ENCODE peak calls at places on chromosomes 2 and 18, in nine cellular contexts. N, B, M, P, T, K, Z, V and W are unnamed samples.

GRCh38 chr2:216849987-216850386 is 9.9 kb downstream of the TNP1 start:
- DNase-seq in N (no peak), B (peak), M (no peak), K (no peak), T (no peak), V (no peak), P (peak), Z (no peak), W (no peak)

GRCh38 chr2:240229603-240230423 is 89.4 kb upstream of the OTOS start:
- DNase-seq in V (peak), T (no peak), N (no peak), B (no peak), K (no peak), Z (no peak), M (no peak), P (peak), W (no peak)

GRCh38 chr18:22872894-22873537 is 60.1 kb upstream of the RBBP8 start:
- DNase-seq in P (no peak), B (no peak), V (no peak), Z (no peak), N (no peak), K (no peak), M (no peak), T (no peak), W (no peak)

GRCh38 chr18:38420611-38421010 is 855.0 kb upstream of the CELF4 start:
- DNase-seq in P (no peak), Z (no peak), B (no peak), K (no peak), M (no peak), T (no peak), V (no peak), N (no peak), W (no peak)

GRCh38 chr2:8086796-8087479 is 594.9 kb upstream of the ID2 start:
- DNase-seq in B (no peak), K (peak), N (peak), T (no peak), M (no peak), V (no peak), P (peak), Z (no peak), W (peak)

GRCh38 chr2:158501301-158501700 is 44.5 kb downstream of the PKP4 start:
- DNase-seq in B (no peak), N (no peak), V (no peak), Z (no peak), P (no peak), T (no peak), K (no peak), M (no peak), W (no peak)

GRCh38 chr2:234879671-234880455 is 72.0 kb upstream of the SH3BP4 start:
- DNase-seq in P (peak), V (no peak), N (no peak), K (peak), M (no peak), B (peak), T (no peak), Z (no peak), W (no peak)

GRCh38 chr2:108612514-108613183 is 78.4 kb downstream of the LIMS1 start:
- DNase-seq in P (peak), V (no peak), T (peak), K (no peak), M (peak), B (peak), N (no peak), Z (peak), W (no peak)

GRCh38 chr2:76749858-76750257 is 772.3 kb downstream of the LRRTM4 start:
- DNase-seq in N (no peak), V (no peak), K (no peak), B (no peak), P (no peak), Z (no peak), M (no peak), T (no peak), W (no peak)

GRCh38 chr2:169711751-169712509 is 17.7 kb downstream of the PHOSPHO2 start:
- DNase-seq in P (no peak), K (no peak), M (no peak), N (no peak), V (peak), T (no peak), Z (no peak), B (peak), W (no peak)

GRCh38 chr2:169035887-169036286 is 4.8 kb upstream of the ABCB11 start:
- DNase-seq in K (no peak), Z (no peak), V (no peak), B (no peak), P (no peak), T (no peak), N (no peak), M (no peak), W (no peak)

GRCh38 chr2:29281086-29281485 is 165.9 kb downstream of the CLIP4 start:
- DNase-seq in B (no peak), Z (no peak), T (no peak), V (no peak), M (no peak), P (no peak), N (no peak), K (no peak), W (no peak)

GRCh38 chr2:29910960-29911359 is 10.4 kb downstream of the ALK start:
- DNase-seq in N (no peak), K (no peak), B (no peak), T (no peak), V (no peak), M (no peak), Z (no peak), P (no peak), W (no peak)

GRCh38 chr2:109144721-109145120 is 15.7 kb downstream of the SH3RF3 start:
- DNase-seq in P (no peak), M (no peak), V (no peak), B (no peak), Z (no peak), K (no peak), N (no peak), T (peak), W (no peak)

GRCh38 chr2:9463698-9464034 is 10.7 kb upstream of the IAH1 start:
- DNase-seq in K (no peak), V (no peak), B (no peak), M (no peak), Z (no peak), P (no peak), N (no peak), T (no peak), W (no peak)

GRCh38 chr18:61335737-61336555 is 2.7 kb downstream of the CDH20 start:
- DNase-seq in V (no peak), N (no peak), P (no peak), Z (no peak), K (no peak), M (no peak), T (no peak), B (no peak), W (no peak)

GRCh38 chr2:159617651-159618050 is 1.3 kb upstream of the BAZ2B start:
- DNase-seq in P (no peak), V (peak), N (no peak), T (no peak), Z (no peak), K (no peak), M (no peak), B (no peak), W (no peak)

GRCh38 chr2:144515694-144516416 is 4.1 kb downstream of the ZEB2 start:
- DNase-seq in N (no peak), K (no peak), B (peak), M (no peak), Z (no peak), P (no peak), V (no peak), T (peak), W (no peak)

GRCh38 chr2:230893881-230894781 is 29.4 kb downstream of the ITM2C start:
- DNase-seq in T (no peak), K (no peak), V (peak), M (no peak), B (no peak), P (no peak), N (no peak), Z (no peak), W (no peak)

GRCh38 chr2:209687261-209687660 is 84.4 kb upstream of the UNC80 start:
- DNase-seq in P (peak), Z (no peak), B (no peak), N (no peak), T (no peak), K (peak), V (no peak), M (no peak), W (no peak)

GRCh38 chr2:186498834-186499233 is 12.8 kb downstream of the ZC3H15 start:
- DNase-seq in N (no peak), V (no peak), Z (no peak), B (no peak), P (no peak), K (no peak), T (no peak), M (no peak), W (no peak)

GRCh38 chr2:71455741-71456569 is 2.6 kb downstream of the DYSF start:
- DNase-seq in N (no peak), T (no peak), K (no peak), Z (peak), M (no peak), P (no peak), B (no peak), V (no peak), W (no peak)

GRCh38 chr18:36828630-36829361 is at the start of the genes KIAA1328 and TPGS2:
- DNase-seq in V (peak), M (peak), T (peak), P (peak), Z (peak), K (no peak), N (no peak), B (peak), W (peak)

GRCh38 chr18:39786477-39786876 is 2168.6 kb upstream of the PIK3C3 start:
- DNase-seq in B (no peak), K (no peak), Z (no peak), V (no peak), T (no peak), P (peak), N (no peak), M (no peak), W (no peak)

GRCh38 chr2:238512247-238512867 is 85.6 kb downstream of the ASB1 start:
- DNase-seq in P (no peak), B (no peak), N (no peak), V (no peak), K (no peak), T (no peak), M (no peak), Z (no peak), W (no peak)

GRCh38 chr2:238510911-238511613 is 84.3 kb downstream of the ASB1 start:
- DNase-seq in M (no peak), Z (no peak), T (peak), N (no peak), B (no peak), K (no peak), P (no peak), V (no peak), W (no peak)

GRCh38 chr2:238515411-238515810 is 88.7 kb downstream of the ASB1 start:
- DNase-seq in K (no peak), N (no peak), V (no peak), P (no peak), Z (no peak), B (no peak), T (no peak), M (no peak), W (peak)

GRCh38 chr2:238511614-238511950 is 84.9 kb downstream of the ASB1 start:
- DNase-seq in M (no peak), B (no peak), N (no peak), K (no peak), T (no peak), Z (no peak), P (no peak), V (no peak), W (no peak)

GRCh38 chr2:238513346-238513745 is 86.6 kb downstream of the ASB1 start:
- DNase-seq in P (peak), N (peak), T (no peak), V (peak), K (no peak), Z (peak), B (peak), M (no peak), W (no peak)
- TF ChIP-seq CTCF in P (peak), N (peak), T (peak), V (no peak), K (peak), Z (no peak), B (peak), M (no peak), W (peak)

GRCh38 chr18:21389903-21390302 is 147.9 kb downstream of the GREB1L start:
- DNase-seq in T (no peak), V (no peak), Z (no peak), K (peak), N (no peak), B (no peak), P (peak), M (no peak), W (no peak)
- H3K4me3 ChIP-seq in T (no peak), V (no peak), Z (no peak), K (no peak), N (no peak), B (no peak), P (no peak), M (no peak), W (no peak)

DNA sequence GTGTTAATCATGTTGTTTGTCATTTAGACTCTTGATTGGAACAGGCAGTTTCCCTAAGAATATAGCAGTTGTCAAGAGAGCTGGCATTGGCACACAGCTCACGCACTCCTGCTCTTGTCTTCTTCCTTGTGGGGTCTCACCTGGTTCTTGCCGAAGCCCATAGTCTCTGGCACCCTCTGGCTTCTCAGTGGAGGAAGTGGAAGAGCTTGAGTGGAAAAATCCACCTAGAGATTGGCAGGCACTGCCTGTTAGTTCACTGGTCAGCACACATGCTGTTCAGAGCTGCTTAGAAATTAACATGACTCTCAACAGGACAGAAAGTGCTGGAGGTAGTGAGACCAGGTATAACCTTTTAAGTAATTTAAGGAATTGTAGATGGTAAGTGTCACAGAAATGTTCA is 28.3 kb downstream of the SCTR start:
- DNase-seq in V (no peak), B (no peak), T (no peak), P (no peak), K (no peak), M (no peak), N (no peak), Z (peak), W (no peak)
- TF ChIP-seq CTCF in V (no peak), B (no peak), T (no peak), P (no peak), K (no peak), M (no peak), N (no peak), Z (no peak), W (no peak)

GRCh38 chr2:219285894-219286425 is 6.8 kb downstream of the DNAJB2 start:
- DNase-seq in M (no peak), P (no peak), K (no peak), Z (no peak), N (no peak), B (peak), V (no peak), T (peak), W (no peak)
- H3K4me3 ChIP-seq in M (no peak), P (peak), K (peak), Z (no peak), N (peak), B (no peak), V (no peak), T (no peak), W (no peak)

GRCh38 chr18:77749189-77749588 is 499.5 kb downstream of the GALR1 start:
- DNase-seq in Z (no peak), M (no peak), K (no peak), P (no peak), B (peak), V (no peak), T (no peak), N (no peak), W (no peak)
- TF ChIP-seq CTCF in Z (no peak), M (no peak), K (no peak), P (no peak), B (peak), V (peak), T (peak), N (peak), W (no peak)

DNA sequence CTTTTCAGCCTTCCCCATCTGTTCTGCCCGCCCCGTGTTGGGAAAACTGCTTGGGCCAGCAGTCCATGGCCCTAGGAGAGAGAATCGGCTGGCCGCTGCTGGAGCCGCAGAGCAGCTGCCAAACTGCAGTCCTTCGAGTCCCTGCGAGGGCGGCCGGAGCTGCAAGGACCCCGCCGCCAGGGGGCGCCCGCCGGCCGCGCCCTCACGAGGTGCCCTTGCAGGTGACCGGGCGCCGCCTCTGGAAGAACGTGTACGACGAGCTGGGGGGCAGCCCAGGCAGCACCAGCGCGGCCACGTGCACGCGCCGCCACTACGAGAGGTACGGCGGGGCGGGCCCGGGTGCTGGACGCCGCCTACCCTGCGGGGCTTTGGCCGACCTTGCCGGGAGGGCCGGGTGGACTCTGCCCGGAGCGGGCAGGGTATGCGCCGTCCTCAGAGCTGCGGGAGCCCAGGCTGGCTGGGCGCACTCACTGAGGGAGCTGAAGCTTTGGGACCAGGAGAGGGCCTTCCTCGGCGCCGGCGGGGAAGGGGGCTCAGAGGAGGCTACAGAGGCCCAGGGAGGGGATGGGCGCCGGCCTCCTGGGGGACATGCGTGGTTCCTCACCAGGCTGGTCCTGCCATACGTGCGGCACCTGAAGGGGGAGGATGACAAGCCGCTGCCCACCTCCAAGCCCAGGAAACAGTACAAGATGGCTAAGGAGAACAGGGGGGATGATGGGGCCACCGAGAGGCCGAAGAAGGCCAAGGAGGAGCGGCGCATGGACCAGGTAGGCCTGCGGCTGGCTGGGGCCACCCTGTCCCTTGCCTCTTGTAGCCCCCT is 13.6 kb downstream of the ARID5A start:
- DNase-seq in P (no peak), N (no peak), T (peak), Z (no peak), K (no peak), B (peak), V (peak), M (no peak), W (no peak)
- H3K4me3 ChIP-seq in P (no peak), N (no peak), T (no peak), Z (no peak), K (no peak), B (no peak), V (no peak), M (no peak), W (no peak)

DNA sequence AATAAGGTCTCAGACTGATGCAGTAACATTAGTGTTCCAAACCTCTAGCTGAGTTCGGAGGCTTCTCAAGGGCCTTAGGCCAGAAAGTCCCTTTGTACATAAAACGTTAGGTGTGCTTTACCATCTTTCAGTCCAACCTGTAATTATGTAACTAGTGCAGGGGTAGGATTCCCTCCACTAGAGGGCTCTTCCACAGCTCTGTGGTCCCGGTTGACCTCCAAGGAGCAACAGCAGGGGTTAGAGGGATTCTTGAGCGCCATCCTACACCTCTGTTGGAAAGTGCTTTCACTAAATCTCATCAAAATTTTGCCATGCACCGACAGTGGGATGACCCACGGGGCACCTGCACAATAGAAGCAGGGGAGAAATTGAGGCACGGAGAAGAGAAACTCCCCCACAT is 155.8 kb upstream of the LRP1B start:
- DNase-seq in P (peak), T (no peak), K (no peak), B (no peak), M (no peak), Z (no peak), V (no peak), N (no peak), W (no peak)
- TF ChIP-seq CTCF in P (peak), T (no peak), K (peak), B (no peak), M (no peak), Z (no peak), V (peak), N (peak), W (peak)

GRCh38 chr2:157439792-157440186 is 4.1 kb downstream of the CYTIP start:
- DNase-seq in T (no peak), N (no peak), K (no peak), V (peak), Z (no peak), B (no peak), M (no peak), P (no peak), W (no peak)
- H3K4me3 ChIP-seq in T (peak), N (no peak), K (no peak), V (peak), Z (no peak), B (no peak), M (peak), P (no peak), W (no peak)

GRCh38 chr2:222351035-222351434 is 52.2 kb upstream of the PAX3 start:
- DNase-seq in N (no peak), Z (no peak), K (no peak), T (no peak), P (no peak), M (no peak), B (no peak), V (no peak), W (no peak)

GRCh38 chr2:222355860-222356259 is 57.1 kb upstream of the PAX3 start:
- DNase-seq in K (no peak), Z (no peak), N (peak), B (no peak), P (no peak), M (no peak), V (no peak), T (no peak), W (peak)

GRCh38 chr2:222357930-222358329 is 59.1 kb upstream of the PAX3 start:
- DNase-seq in B (no peak), V (no peak), T (no peak), K (no peak), Z (no peak), N (no peak), P (no peak), M (no peak), W (no peak)

GRCh38 chr2:222352981-222353380 is 54.2 kb upstream of the PAX3 start:
- DNase-seq in K (no peak), Z (no peak), T (no peak), V (no peak), B (no peak), N (no peak), M (no peak), P (peak), W (no peak)

DNA sequence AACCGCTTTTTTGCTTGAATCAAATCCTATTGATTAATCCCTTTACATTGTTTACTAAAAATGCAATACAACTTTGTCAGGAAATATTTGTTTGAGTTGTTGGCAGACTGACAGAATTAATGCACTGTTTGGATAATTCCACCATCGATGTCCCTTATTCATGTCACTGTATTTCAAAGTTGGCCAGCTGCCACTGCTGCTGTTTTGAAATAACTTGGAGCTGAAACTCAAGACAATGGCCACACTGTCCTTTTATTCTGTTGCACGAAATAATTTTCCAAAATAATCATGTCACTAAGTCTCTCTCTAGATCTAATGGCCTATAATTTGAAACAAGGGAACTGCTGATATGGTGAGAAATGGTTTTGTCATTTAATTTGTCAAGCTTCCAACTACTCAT is 55.2 kb upstream of the PAX3 start:
- DNase-seq in B (no peak), M (no peak), Z (no peak), P (no peak), V (no peak), T (no peak), K (no peak), N (no peak), W (no peak)
- TF ChIP-seq CTCF in B (no peak), M (no peak), Z (no peak), P (no peak), V (no peak), T (no peak), K (no peak), N (no peak), W (no peak)